ENCODE peak calls at places on chromosomes 6 and 20, in four cellular contexts. R, V, Z and T are unnamed samples.

GRCh38 chr6:22888147-22888831 is 318.9 kb downstream of the HDGFL1 start:
- DNase-seq in R (no peak), V (no peak), Z (no peak), T (no peak)

GRCh38 chr6:31513456-31514165 is 15.2 kb upstream of the MCCD1 start:
- DNase-seq in R (no peak), V (no peak), Z (no peak), T (no peak)

GRCh38 chr20:42701948-42702347 is 487.8 kb downstream of the PTPRT start:
- DNase-seq in R (no peak), V (no peak), Z (peak; percentile 16), T (no peak)

GRCh38 chr6:145227593-145227992 is 507.7 kb downstream of the EPM2A start:
- DNase-seq in R (no peak), V (no peak), Z (no peak), T (no peak)

GRCh38 chr6:42296614-42297013 is 79.0 kb upstream of the MRPS10 start:
- DNase-seq in R (no peak), V (no peak), Z (no peak), T (no peak)

GRCh38 chr6:71531006-71531405 is 242.4 kb downstream of the OGFRL1 start:
- DNase-seq in R (no peak), V (no peak), Z (no peak), T (no peak)

GRCh38 chr6:54698974-54699373 is 147.6 kb upstream of the FAM83B start:
- DNase-seq in R (no peak), V (no peak), Z (no peak), T (no peak)

GRCh38 chr20:62666736-62667529 is 24.6 kb downstream of the SLCO4A1 start:
- DNase-seq in R (no peak), V (no peak), Z (peak; percentile 100), T (no peak)

GRCh38 chr6:89059227-89059626 is 21.3 kb upstream of the PNRC1 start:
- DNase-seq in R (no peak), V (no peak), Z (no peak), T (no peak)

GRCh38 chr20:1637226-1637625 is 17.4 kb upstream of the SIRPB1 start:
- DNase-seq in R (no peak), V (no peak), Z (no peak), T (no peak)

GRCh38 chr6:31419842-31420241 is 16.4 kb downstream of the MICA start:
- DNase-seq in R (no peak), V (no peak), Z (no peak), T (no peak)

GRCh38 chr6:148027201-148027600 is 315.4 kb upstream of the SASH1 start:
- DNase-seq in R (no peak), V (no peak), Z (no peak), T (no peak)

GRCh38 chr6:53178837-53179432 is 30.3 kb upstream of the GCM1 start:
- DNase-seq in R (no peak), V (no peak), Z (no peak), T (no peak)

GRCh38 chr20:46652699-46653098 is 1.4 kb upstream of the SLC13A3 start:
- DNase-seq in R (no peak), V (no peak), Z (no peak), T (no peak)

GRCh38 chr20:8527998-8528397 is 395.9 kb downstream of the PLCB1 start:
- DNase-seq in R (no peak), V (no peak), Z (no peak), T (no peak)

GRCh38 chr20:1283522-1284210 is 17.6 kb downstream of the SNPH start:
- DNase-seq in R (no peak), V (no peak), Z (no peak), T (no peak)

GRCh38 chr20:62710886-62711702 is 2.5 kb downstream of the NTSR1 start:
- DNase-seq in R (no peak), V (peak; percentile 74), Z (no peak), T (peak; percentile 61)

GRCh38 chr6:157280153-157280552 is 43.2 kb downstream of the TMEM242 start:
- DNase-seq in R (peak; percentile 54), V (no peak), Z (no peak), T (no peak)

GRCh38 chr20:38065764-38066375 is 32.3 kb downstream of the RPRD1B start:
- DNase-seq in R (no peak), V (no peak), Z (peak; percentile 41), T (no peak)

GRCh38 chr6:134870677-134871498 is 79.0 kb downstream of the ALDH8A1 start:
- DNase-seq in R (no peak), V (no peak), Z (no peak), T (no peak)

DNA sequence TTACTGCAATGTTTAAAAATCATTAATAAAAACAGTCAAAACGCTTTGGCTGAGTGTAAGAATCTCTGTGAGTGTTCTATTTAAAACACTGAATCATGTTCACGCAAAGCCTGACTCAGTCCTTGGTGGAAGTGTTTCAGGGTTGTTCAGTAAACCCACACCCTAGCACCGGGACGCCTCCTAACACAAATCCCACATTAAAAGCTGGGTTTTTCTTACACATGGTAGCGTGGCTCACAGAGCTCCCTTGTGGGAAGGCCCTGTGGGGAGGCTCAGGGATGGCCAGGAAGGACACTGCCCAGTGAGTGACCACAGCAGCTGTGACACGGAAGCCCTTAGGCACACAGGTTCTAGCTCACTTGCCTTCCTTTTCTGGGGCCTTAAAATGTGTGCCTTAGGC is 80.2 kb downstream of the GMPR start:
- DNase-seq in R (no peak), V (no peak), Z (no peak), T (no peak)
- TF ChIP-seq FOXJ3 in R (no peak), V (no peak), Z (no peak), T (no peak)

DNA sequence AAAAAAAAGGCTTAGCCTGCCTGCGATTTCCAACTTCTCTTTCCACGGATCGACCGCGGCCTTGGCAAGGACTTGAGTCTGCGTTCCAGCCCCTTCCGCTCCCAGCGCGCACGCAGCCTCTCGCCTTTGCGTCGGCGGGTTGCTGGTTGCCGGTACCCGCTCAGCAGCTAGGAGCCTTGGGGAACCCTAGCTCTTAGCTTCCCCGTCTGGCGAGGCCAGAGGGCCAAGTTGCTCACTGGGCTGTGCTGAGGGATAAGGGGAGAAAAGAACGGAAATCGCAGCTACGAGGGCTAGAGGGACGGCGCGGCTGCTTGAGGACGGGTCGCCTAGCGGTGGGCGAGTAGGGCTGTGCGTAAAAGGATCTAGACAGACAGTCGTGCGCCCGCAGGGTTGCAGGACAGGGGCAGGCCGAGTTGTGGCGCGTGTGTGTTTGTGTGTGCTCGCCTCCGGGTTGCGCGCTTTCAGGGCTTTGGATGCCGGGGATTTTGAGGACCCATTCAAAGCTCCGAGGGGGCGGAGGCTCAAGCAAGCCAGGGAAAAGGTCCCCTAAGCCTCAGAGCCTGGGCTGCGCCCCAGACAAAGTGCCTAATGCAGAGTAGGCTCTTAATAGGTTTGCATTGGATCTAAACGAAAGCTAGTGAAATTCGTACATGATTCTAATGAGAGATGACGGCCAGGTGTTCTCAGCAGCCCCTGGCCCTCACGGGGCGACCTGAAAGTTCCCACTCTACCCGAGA is 40.5 kb upstream of the OSTM1 start:
- DNase-seq in R (peak; percentile 74), V (no peak), Z (no peak), T (peak; percentile 80)
- TF ChIP-seq FOXJ3 in R (no peak), V (no peak), Z (no peak), T (no peak)

GRCh38 chr6:127938701-127939100 is 37.8 kb upstream of the THEMIS start:
- DNase-seq in R (no peak), V (no peak), Z (no peak), T (no peak)
- TF ChIP-seq FOXJ3 in R (no peak), V (no peak), Z (no peak), T (no peak)

GRCh38 chr6:12011276-12012112 is 618 bp upstream of the HIVEP1 start:
- DNase-seq in R (peak; percentile 95), V (peak; percentile 98), Z (peak; percentile 95), T (peak; percentile 96)

GRCh38 chr6:12008366-12009179 is 3.5 kb upstream of the HIVEP1 start:
- DNase-seq in R (peak; percentile 73), V (peak; percentile 88), Z (peak; percentile 83), T (peak; percentile 89)

GRCh38 chr6:12009180-12009748 is 2.8 kb upstream of the HIVEP1 start:
- DNase-seq in R (no peak), V (no peak), Z (peak; percentile 36), T (no peak)

GRCh38 chr6:12010635-12011275 is 1.4 kb upstream of the HIVEP1 start:
- DNase-seq in R (peak; percentile 72), V (peak; percentile 55), Z (no peak), T (peak; percentile 65)

GRCh38 chr6:12009904-12010634 is 2.0 kb upstream of the HIVEP1 start:
- DNase-seq in R (no peak), V (no peak), Z (no peak), T (no peak)
- TF ChIP-seq FOXJ3 in R (no peak), V (no peak), Z (no peak), T (no peak)

GRCh38 chr6:105077592-105078463 is 102.0 kb downstream of the POPDC3 start:
- DNase-seq in R (no peak), V (peak; percentile 23), Z (peak; percentile 51), T (peak; percentile 31)
- TF ChIP-seq FOXJ3 in R (no peak), V (no peak), Z (no peak), T (no peak)